ENCODE peak calls at places on chromosomes 5 and 9, in ten cellular contexts. C is mucosa of descending colon; R is HEK293T; A is stimulated activated naive CD8-positive, alpha-beta T cell treated with anti-CD3 and anti-CD28 coated beads, Interleukin-15, Interleukin-2, amounts not matched to agents 100 U/mL and 50 U/mL, for 24 hours; T is NAMALWA; Y is spleen; E is IMR-90; N is ACHN; Z is NCI-H1694; U is sigmoid colon. S is an unnamed sample.

GRCh38 chr9:89750117-89750551 is 145.3 kb downstream of the GADD45G start:
- DNase-seq in Y (peak), Z (peak), T (no peak), E (no peak), A (no peak), C (no peak), R (no peak), U (no peak), N (no peak), S (no peak)

GRCh38 chr9:117926031-117926655 is 221.9 kb downstream of the TLR4 start:
- DNase-seq in Y (no peak), E (no peak), C (no peak), U (no peak), A (no peak), R (no peak), T (no peak), N (peak), Z (no peak), S (no peak)

GRCh38 chr9:20981486-20981885 is 50.0 kb downstream of the HACD4 start:
- DNase-seq in E (peak), Y (no peak), R (no peak), U (no peak), Z (no peak), A (no peak), C (no peak), N (no peak), T (no peak), S (no peak)

GRCh38 chr9:89444212-89444611 is 53.7 kb downstream of the SEMA4D start:
- DNase-seq in C (peak), E (no peak), Y (peak), R (no peak), N (no peak), Z (no peak), U (no peak), T (no peak), A (peak), S (no peak)

GRCh38 chr9:131281119-131281965 is 5.0 kb upstream of the FAM78A start:
- DNase-seq in C (no peak), A (no peak), E (no peak), U (no peak), Z (no peak), R (no peak), N (no peak), T (no peak), Y (no peak), S (peak)

GRCh38 chr5:64318175-64318574 is 152.5 kb downstream of the RNF180 start:
- DNase-seq in E (no peak), N (no peak), R (no peak), A (no peak), Z (no peak), C (no peak), U (no peak), T (no peak), Y (no peak), S (no peak)

GRCh38 chr9:16809912-16810610 is 60.4 kb downstream of the BNC2 start:
- DNase-seq in C (no peak), T (no peak), N (no peak), A (no peak), Y (no peak), Z (no peak), R (no peak), U (no peak), E (no peak), S (no peak)

GRCh38 chr5:154146409-154146808 is 44.1 kb upstream of the GALNT10 start:
- DNase-seq in Y (no peak), R (no peak), T (no peak), Z (no peak), A (no peak), C (no peak), N (no peak), U (no peak), E (no peak), S (no peak)

GRCh38 chr5:90558344-90559192 is at the start of gene ADGRV1:
- DNase-seq in U (no peak), A (peak), Z (no peak), T (no peak), C (peak), Y (peak), E (peak), R (peak), N (peak), S (peak)